ENCODE peak calls at places on chromosomes 12 and 14, in four cellular contexts. J is stomach, S is suprapubic skin, W is H1. U is an unnamed sample.

GRCh38 chr14:90785474-90785873 is 30.8 kb downstream of the TTC7B start:
- DNase-seq in J (peak), S (no peak), W (no peak), U (no peak)

GRCh38 chr12:117452071-117452470 is 90.6 kb upstream of the NOS1 start:
- DNase-seq in J (no peak), S (no peak), W (no peak), U (no peak)

GRCh38 chr12:6532927-6533652 is 1.2 kb upstream of the GAPDH start:
- DNase-seq in J (peak), S (peak), W (no peak), U (no peak)

GRCh38 chr12:127550271-127550670 is 716.7 kb upstream of the TMEM132C start:
- DNase-seq in J (no peak), S (no peak), W (no peak), U (no peak)

GRCh38 chr12:89073027-89073398 is 279.3 kb downstream of the DUSP6 start:
- DNase-seq in J (no peak), S (no peak), W (no peak), U (no peak)

GRCh38 chr12:29957835-29958234 is 174.1 kb upstream of the TMTC1 start:
- DNase-seq in J (no peak), S (no peak), W (no peak), U (no peak)

GRCh38 chr12:120856980-120857379 is 47.2 kb downstream of the SPPL3 start:
- DNase-seq in J (no peak), S (no peak), W (no peak), U (no peak)

GRCh38 chr12:2970744-2971143 is 11.5 kb downstream of the TEAD4 start:
- DNase-seq in J (no peak), S (no peak), W (no peak), U (no peak)

GRCh38 chr12:105733579-105733978 is 403.1 kb downstream of the C12orf75 start:
- DNase-seq in J (no peak), S (no peak), W (no peak), U (no peak)

GRCh38 chr12:127596881-127597280 is 670.1 kb upstream of the TMEM132C start:
- DNase-seq in J (no peak), S (no peak), W (no peak), U (no peak)

GRCh38 chr12:123150273-123150803 is 552 bp downstream of the PITPNM2 start:
- DNase-seq in J (no peak), S (peak), W (no peak), U (no peak)

GRCh38 chr14:97874394-97874793 is 1077.2 kb downstream of the VRK1 start:
- DNase-seq in J (no peak), S (no peak), W (no peak), U (no peak)

GRCh38 chr12:113174461-113175384 is 10.6 kb downstream of the DDX54 start:
- DNase-seq in J (peak), S (peak), W (no peak), U (peak)

GRCh38 chr12:68361953-68362352 is 29.8 kb upstream of the MDM1 start:
- DNase-seq in J (no peak), S (no peak), W (no peak), U (no peak)

GRCh38 chr12:68367903-68368302 is 35.7 kb upstream of the MDM1 start:
- DNase-seq in J (no peak), S (no peak), W (no peak), U (no peak)

GRCh38 chr12:68368332-68368731 is 36.2 kb upstream of the MDM1 start:
- DNase-seq in J (no peak), S (no peak), W (no peak), U (no peak)

GRCh38 chr12:68367136-68367535 is 35.0 kb upstream of the MDM1 start:
- DNase-seq in J (no peak), S (no peak), W (no peak), U (no peak)

DNA sequence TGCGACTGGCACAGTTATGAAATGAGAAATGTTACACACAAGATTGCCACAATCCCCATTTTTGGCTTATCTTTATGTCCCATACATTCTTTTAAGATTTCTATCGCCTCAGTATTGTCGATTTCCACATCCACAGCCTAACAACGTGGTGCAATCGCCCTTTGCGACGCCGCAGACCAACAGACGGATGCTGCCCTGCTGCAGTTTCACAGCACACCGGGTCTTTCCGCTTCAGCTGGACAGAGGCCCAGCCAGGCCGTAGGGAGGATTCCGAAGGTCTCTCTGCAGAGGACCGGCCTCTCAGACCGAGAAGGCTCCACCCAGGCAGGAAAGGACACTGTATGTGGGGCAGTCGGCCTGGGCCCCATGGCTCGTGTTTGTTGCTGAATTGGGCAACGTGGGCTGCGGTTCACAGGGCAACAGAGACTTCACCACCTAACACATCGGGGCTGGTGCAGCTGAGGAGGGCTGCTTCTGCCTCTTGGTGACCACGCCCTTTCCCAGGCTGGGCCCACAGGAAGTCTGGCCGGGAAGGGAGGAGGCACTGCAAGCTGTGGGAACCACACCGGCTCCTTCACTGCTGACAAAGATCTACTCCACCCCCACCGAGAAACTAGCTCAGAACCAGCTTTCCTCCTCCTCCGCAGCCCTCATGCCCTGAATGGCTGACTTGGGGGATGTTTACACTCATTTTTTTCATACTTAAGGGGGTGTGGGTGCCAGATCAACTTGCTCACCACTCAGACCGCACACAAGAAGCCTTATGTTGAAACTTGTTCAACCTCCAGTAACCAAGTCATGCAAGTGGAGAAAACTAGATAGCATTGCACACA is 32.9 kb upstream of the MDM1 start:
- DNase-seq in J (peak), S (peak), W (no peak), U (peak)
- TF ChIP-seq POLR2AphosphoS5 in J (peak), S (no peak), W (peak), U (peak)

GRCh38 chr12:8827551-8828347 is 5.3 kb downstream of the A2ML1 start:
- DNase-seq in J (no peak), S (no peak), W (no peak), U (no peak)

GRCh38 chr12:8819676-8819980 is 2.8 kb upstream of the A2ML1 start:
- DNase-seq in J (no peak), S (no peak), W (no peak), U (peak)

GRCh38 chr12:8828514-8829127 is 6.2 kb downstream of the A2ML1 start:
- DNase-seq in J (no peak), S (no peak), W (no peak), U (no peak)

GRCh38 chr12:8822298-8822697 is at the start of gene A2ML1:
- DNase-seq in J (no peak), S (no peak), W (no peak), U (no peak)

DNA sequence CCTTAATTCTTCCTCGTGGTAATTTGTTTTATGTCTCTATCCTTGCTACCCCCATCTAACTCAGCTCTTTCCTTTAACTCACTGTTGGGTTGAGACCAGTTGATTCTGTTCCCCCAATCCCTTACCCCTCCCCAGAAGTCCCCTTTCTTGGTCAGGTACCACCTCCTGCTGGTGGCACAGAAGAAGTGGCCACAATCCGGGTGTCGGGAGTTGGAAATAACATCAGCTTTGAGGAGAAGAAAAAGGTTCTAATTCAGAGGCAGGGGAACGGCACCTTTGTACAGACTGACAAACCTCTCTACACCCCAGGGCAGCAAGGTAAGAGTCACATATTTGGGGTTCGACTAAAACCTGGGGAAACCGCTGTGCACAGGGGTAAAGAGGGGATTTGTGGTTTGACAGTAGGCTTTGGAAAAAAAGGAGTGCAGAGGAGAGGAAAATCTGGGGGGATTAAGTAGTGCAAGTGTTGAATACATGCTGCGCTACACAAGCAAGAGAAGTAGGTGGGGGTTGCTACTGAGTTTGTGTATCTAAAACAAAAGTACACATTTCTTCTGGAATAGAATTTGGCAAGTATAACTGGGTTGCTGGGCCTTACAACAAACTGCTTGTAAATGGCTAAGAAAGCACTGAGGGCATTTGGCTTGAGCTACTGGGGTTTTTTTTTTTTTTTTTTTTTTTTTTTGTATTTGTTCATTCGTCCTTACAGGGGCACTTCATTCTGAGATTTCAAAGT is 1.3 kb downstream of the A2ML1 start:
- DNase-seq in J (no peak), S (no peak), W (no peak), U (no peak)
- H3K4me3 ChIP-seq in J (no peak), S (no peak), W (peak), U (no peak)

DNA sequence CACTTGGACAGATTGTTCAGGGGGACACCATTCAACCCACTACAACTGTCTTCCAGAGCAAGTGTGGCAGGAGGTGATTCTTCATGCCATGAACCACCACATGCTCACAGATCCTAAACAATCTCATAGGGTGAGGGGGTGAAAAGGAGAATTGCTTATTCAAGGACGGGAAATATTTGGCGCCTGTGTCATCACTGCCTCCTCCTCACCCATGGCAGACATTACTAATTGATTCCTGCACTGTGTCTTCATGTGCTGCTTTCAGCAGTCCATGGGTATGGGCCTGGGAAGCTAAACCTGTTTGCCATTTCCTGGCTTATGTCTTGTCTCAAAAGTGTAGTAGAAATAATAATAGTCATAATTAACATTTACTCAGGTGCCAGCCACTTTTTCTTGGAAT is 31.3 kb downstream of the MMAB start:
- DNase-seq in J (no peak), S (no peak), W (no peak), U (no peak)
- H3K27ac ChIP-seq in J (no peak), S (no peak), W (no peak), U (no peak)

DNA sequence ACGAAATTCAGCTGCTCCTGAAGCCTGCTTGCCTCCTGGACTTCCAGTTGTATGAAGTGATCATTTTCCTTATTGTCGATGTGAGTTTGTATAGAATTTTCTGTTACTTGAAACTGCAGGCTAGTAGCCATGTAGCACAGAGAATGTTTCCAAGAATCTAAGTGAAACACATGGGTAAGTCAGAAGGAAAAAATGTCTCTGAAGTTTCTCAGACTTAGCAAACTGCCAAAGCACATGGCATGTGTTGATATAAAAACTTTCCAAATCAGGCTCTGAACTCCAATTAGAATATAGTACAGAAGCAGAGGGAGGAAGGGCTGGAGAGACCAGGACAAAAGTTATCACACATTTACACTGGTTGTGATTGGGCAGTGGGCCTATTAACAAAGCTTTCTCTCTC is 9.8 kb upstream of the PCNX1 start:
- DNase-seq in J (no peak), S (no peak), W (no peak), U (no peak)
- TF ChIP-seq POLR2AphosphoS5 in J (peak), S (no peak), W (no peak), U (no peak)

U was measured in upper lobe of left lung.